ENCODE peak calls at places on chromosomes 13 and 19, in six cellular contexts. Z is transverse colon, O is tibial artery, G is SK-N-SH, U is Peyer's patch, P is IMR-90. B is an unnamed sample.

GRCh38 chr13:109256866-109257760 is 529.3 kb downstream of the IRS2 start:
- DNase-seq in Z (no peak), O (no peak), G (no peak), U (no peak), P (peak; percentile 97), B (no peak)

GRCh38 chr13:34107814-34108213 is 289.9 kb downstream of the RFC3 start:
- DNase-seq in Z (no peak), O (no peak), G (no peak), U (no peak), P (no peak), B (no peak)

GRCh38 chr19:48868196-48868886 is at the start of gene PLEKHA4:
- DNase-seq in Z (peak; percentile 49), O (peak; percentile 87), G (peak; percentile 63), U (peak; percentile 69), P (peak; percentile 49), B (no peak)

GRCh38 chr13:75226092-75226491 is 255.9 kb downstream of the TBC1D4 start:
- DNase-seq in Z (no peak), O (no peak), G (no peak), U (no peak), P (no peak), B (no peak)

GRCh38 chr13:103282571-103283450 is 216.6 kb upstream of the SLC10A2 start:
- DNase-seq in Z (no peak), O (no peak), G (no peak), U (peak; percentile 49), P (peak; percentile 49), B (no peak)

GRCh38 chr19:18502633-18503294 is 19.1 kb downstream of the ELL start:
- DNase-seq in Z (peak; percentile 40), O (no peak), G (peak; percentile 70), U (no peak), P (no peak), B (no peak)

GRCh38 chr13:52983836-52984235 is 44.8 kb upstream of the OLFM4 start:
- DNase-seq in Z (no peak), O (no peak), G (no peak), U (no peak), P (no peak), B (no peak)

GRCh38 chr13:90717451-90717936 is 630.0 kb upstream of the MIR17HG start:
- DNase-seq in Z (no peak), O (no peak), G (no peak), U (no peak), P (peak; percentile 10), B (no peak)

GRCh38 chr13:95800455-95800854 is 123.5 kb downstream of the DNAJC3 start:
- DNase-seq in Z (no peak), O (no peak), G (no peak), U (no peak), P (peak; percentile 17), B (no peak)

GRCh38 chr19:18340990-18341868 is 831 bp downstream of the PGPEP1 start:
- DNase-seq in Z (peak; percentile 78), O (peak; percentile 82), G (peak; percentile 70), U (peak; percentile 84), P (peak; percentile 42), B (peak; percentile 37)

GRCh38 chr19:47210689-47211316 is 20.2 kb downstream of the BBC3 start:
- DNase-seq in Z (peak; percentile 86), O (peak; percentile 85), G (peak; percentile 74), U (peak; percentile 93), P (peak; percentile 80), B (peak; percentile 79)

GRCh38 chr19:29771708-29772415 is 39.9 kb upstream of the CCNE1 start:
- DNase-seq in Z (peak; percentile 48), O (no peak), G (peak; percentile 86), U (peak; percentile 59), P (peak; percentile 37), B (no peak)

GRCh38 chr13:27927444-27928352 is 7.9 kb downstream of the PDX1 start:
- DNase-seq in Z (no peak), O (no peak), G (no peak), U (no peak), P (no peak), B (no peak)

GRCh38 chr19:45164577-45165335 is 4.0 kb upstream of the NKPD1 start:
- DNase-seq in Z (peak; percentile 79), O (no peak), G (no peak), U (peak; percentile 77), P (peak; percentile 46), B (peak; percentile 46)

GRCh38 chr19:46731007-46731501 is 14.1 kb upstream of the PRKD2 start:
- DNase-seq in Z (no peak), O (no peak), G (no peak), U (no peak), P (peak; percentile 94), B (no peak)

GRCh38 chr13:43306364-43306763 is 283.0 kb downstream of the DNAJC15 start:
- DNase-seq in Z (no peak), O (no peak), G (no peak), U (no peak), P (no peak), B (no peak)

GRCh38 chr19:31232871-31233270 is 116.4 kb downstream of the TSHZ3 start:
- DNase-seq in Z (no peak), O (no peak), G (no peak), U (no peak), P (peak; percentile 96), B (no peak)

GRCh38 chr13:74158606-74159352 is 24.6 kb upstream of the KLF12 start:
- DNase-seq in Z (no peak), O (no peak), G (no peak), U (no peak), P (no peak), B (no peak)

GRCh38 chr19:31348416-31349159 is 648 bp downstream of the TSHZ3 start:
- DNase-seq in Z (no peak), O (no peak), G (peak; percentile 56), U (peak; percentile 53), P (no peak), B (no peak)

GRCh38 chr13:111853766-111854165 is 213.2 kb upstream of the SOX1 start:
- DNase-seq in Z (no peak), O (peak; percentile 41), G (no peak), U (no peak), P (no peak), B (no peak)

GRCh38 chr13:50365683-50366391 is 350.6 kb downstream of the KCNRG start:
- DNase-seq in Z (peak; percentile 23), O (no peak), G (no peak), U (peak; percentile 57), P (no peak), B (peak; percentile 57)

GRCh38 chr19:48390188-48391099 is 907 bp downstream of the KDELR1 start:
- DNase-seq in Z (peak; percentile 75), O (peak; percentile 83), G (peak; percentile 84), U (peak; percentile 79), P (peak; percentile 49), B (peak; percentile 60)

GRCh38 chr19:14763497-14764145 is 14.7 kb downstream of the ADGRE2 start:
- DNase-seq in Z (no peak), O (no peak), G (no peak), U (no peak), P (no peak), B (no peak)

GRCh38 chr13:41465215-41465907 is 8.0 kb downstream of the RGCC start:
- DNase-seq in Z (peak; percentile 70), O (no peak), G (no peak), U (peak; percentile 95), P (peak; percentile 94), B (peak; percentile 96)

GRCh38 chr19:18280247-18281081 is 958 bp downstream of the JUND start:
- DNase-seq in Z (peak; percentile 87), O (peak; percentile 94), G (peak; percentile 85), U (peak; percentile 94), P (peak; percentile 69), B (peak; percentile 86)

GRCh38 chr13:49935171-49936084 is 712 bp downstream of the SPRYD7 start:
- DNase-seq in Z (peak; percentile 38), O (peak; percentile 71), G (no peak), U (peak; percentile 66), P (peak; percentile 50), B (peak; percentile 27)

GRCh38 chr19:46813570-46814358 is 25.4 kb upstream of the SLC1A5 start:
- DNase-seq in Z (peak; percentile 61), O (peak; percentile 95), G (no peak), U (peak; percentile 65), P (peak; percentile 46), B (no peak)

GRCh38 chr19:18232540-18233223 is 6.4 kb upstream of the PDE4C start:
- DNase-seq in Z (no peak), O (no peak), G (peak; percentile 95), U (no peak), P (no peak), B (no peak)

DNA sequence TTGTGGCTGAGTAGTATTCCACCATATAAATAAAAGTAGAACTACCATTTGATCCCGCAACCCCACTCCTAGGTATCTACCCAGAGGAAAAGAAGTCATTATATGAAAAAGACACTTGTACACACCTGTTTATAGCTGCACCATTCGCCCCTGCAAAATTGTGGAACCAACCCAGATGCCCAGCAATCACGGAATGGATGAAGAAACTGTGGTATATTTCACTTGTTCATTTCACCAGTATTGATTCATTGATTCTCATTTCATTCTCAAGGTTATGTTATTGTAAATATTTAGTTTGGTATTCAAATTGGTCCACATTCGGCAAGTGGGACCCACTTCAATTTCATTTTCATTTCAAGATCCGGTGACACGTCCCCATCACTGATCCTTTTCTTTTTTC is 8.2 kb upstream of the RFPL4A start:
- DNase-seq in Z (no peak), O (no peak), G (no peak), U (no peak), P (no peak), B (no peak)
- H3K4me1 ChIP-seq in Z (peaks cover 3% of the 10 kb centered on the region), O (no peaks in the 10 kb centered on the region), G (no peaks in the 10 kb centered on the region), U (no peaks in the 10 kb centered on the region), P (no peaks in the 10 kb centered on the region), B (no peaks in the 10 kb centered on the region)

GRCh38 chr19:50495020-50495531 is 15.9 kb downstream of the JOSD2 start:
- DNase-seq in Z (no peak), O (no peak), G (no peak), U (no peak), P (no peak), B (no peak)
- H3K27ac ChIP-seq in Z (no peak overlapping the region), O (no peak overlapping the region), G (no peak overlapping the region), U (no peak overlapping the region), P (no peak overlapping the region), B (no peak overlapping the region)

GRCh38 chr13:24745861-24746617 is 17.9 kb upstream of the RNF17 start:
- DNase-seq in Z (no peak), O (no peak), G (no peak), U (no peak), P (no peak), B (no peak)
- H3K4me3 ChIP-seq in Z (no peak overlapping the region), O (no peak overlapping the region), G (no peak overlapping the region), U (no peak overlapping the region), P (no peak overlapping the region), B (no peak overlapping the region)

DNA sequence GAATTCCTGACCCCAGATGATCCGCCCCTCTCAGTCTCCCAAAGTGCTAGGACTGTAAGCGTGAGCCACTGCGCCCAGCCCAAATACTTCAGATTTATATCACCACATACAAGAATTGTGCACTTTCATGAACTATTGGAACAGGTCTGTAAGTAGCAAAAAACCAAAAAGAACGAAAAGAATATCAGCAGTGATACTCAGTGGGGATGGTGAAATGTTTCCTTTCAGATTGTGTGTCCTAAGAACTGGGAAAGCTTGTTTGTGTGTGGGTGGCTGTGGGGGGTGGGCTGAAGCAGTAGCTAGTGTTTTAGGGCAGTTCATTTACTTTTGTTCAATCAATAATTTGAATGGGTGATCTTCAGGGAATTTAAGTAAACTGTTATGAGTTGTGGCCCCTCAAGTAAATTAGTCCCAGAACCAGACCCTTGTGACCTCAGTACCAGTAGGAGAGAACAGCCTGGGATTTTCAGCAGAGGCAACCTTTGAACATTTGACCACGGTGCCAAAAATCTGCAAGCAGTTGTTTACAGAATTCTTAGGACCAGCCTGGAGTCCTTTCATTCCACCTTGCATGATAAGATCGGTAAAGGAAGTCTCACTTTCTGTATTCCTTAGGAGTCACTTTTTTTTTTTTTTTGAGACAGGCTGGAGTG is 106.6 kb downstream of the LRCH1 start:
- DNase-seq in Z (no peak), O (no peak), G (no peak), U (no peak), P (no peak), B (no peak)
- H3K4me1 ChIP-seq in Z (peaks cover 57% of the 10 kb centered on the region), O (no peaks in the 10 kb centered on the region), G (peaks cover 7% of the 10 kb centered on the region), U (peaks cover 66% of the 10 kb centered on the region), P (peaks cover 6% of the 10 kb centered on the region), B (peaks cover 23% of the 10 kb centered on the region)

GRCh38 chr19:4362871-4363545 is 19.6 kb downstream of the MPND start:
- DNase-seq in Z (no peak), O (peak; percentile 58), G (no peak), U (no peak), P (no peak), B (no peak)
- H3K27ac ChIP-seq in Z (no peak overlapping the region), O (no peak overlapping the region), G (no peak overlapping the region), U (no peak overlapping the region), P (no peak overlapping the region), B (no peak overlapping the region)